ENCODE peak calls at places on chromosome 16, in ten cellular contexts. One of them, this sample, is unnamed.

GRCh38 chr16:80366023-80366422 is 174.8 kb upstream of the DYNLRB2 start:
- DNase-seq in tibial nerve: no peak
- DNase-seq in AG10803: no peak
- DNase-seq in Peyer's patch: no peak
- DNase-seq in A549: no peak
- DNase-seq in mammary epithelial cell: peak; percentile 36
- DNase-seq in sigmoid colon: no peak
- DNase-seq in HFFc6: no peak
- DNase-seq in mesothelial cell of epicardium: no peak
- DNase-seq in neural progenitor cell: no peak
- DNase-seq in this sample: no peak

GRCh38 chr16:80948886-80949502 is 57.7 kb downstream of the CMC2 start:
- DNase-seq in A549: peak; percentile 17
- DNase-seq in sigmoid colon: no peak
- DNase-seq in neural progenitor cell: peak; percentile 88
- DNase-seq in mesothelial cell of epicardium: no peak
- DNase-seq in AG10803: peak; percentile 47
- DNase-seq in Peyer's patch: peak; percentile 62
- DNase-seq in mammary epithelial cell: no peak
- DNase-seq in HFFc6: peak; percentile 29
- DNase-seq in tibial nerve: no peak
- DNase-seq in this sample: no peak

GRCh38 chr16:67164599-67165061 is at the start of gene HSF4:
- DNase-seq in AG10803: no peak
- DNase-seq in tibial nerve: no peak
- DNase-seq in mammary epithelial cell: no peak
- DNase-seq in A549: no peak
- DNase-seq in HFFc6: no peak
- DNase-seq in sigmoid colon: peak; percentile 85
- DNase-seq in neural progenitor cell: peak; percentile 56
- DNase-seq in mesothelial cell of epicardium: no peak
- DNase-seq in Peyer's patch: peak; percentile 80
- DNase-seq in this sample: no peak

GRCh38 chr16:10745856-10746255 is 2.2 kb downstream of the NUBP1 start:
- DNase-seq in Peyer's patch: no peak
- DNase-seq in HFFc6: no peak
- DNase-seq in neural progenitor cell: no peak
- DNase-seq in A549: no peak
- DNase-seq in sigmoid colon: peak; percentile 54
- DNase-seq in AG10803: no peak
- DNase-seq in tibial nerve: no peak
- DNase-seq in mammary epithelial cell: no peak
- DNase-seq in mesothelial cell of epicardium: no peak
- DNase-seq in this sample: no peak

GRCh38 chr16:65782537-65783290 is 583.8 kb upstream of the CDH5 start:
- DNase-seq in sigmoid colon: no peak
- DNase-seq in A549: no peak
- DNase-seq in neural progenitor cell: no peak
- DNase-seq in mesothelial cell of epicardium: no peak
- DNase-seq in Peyer's patch: no peak
- DNase-seq in HFFc6: peak; percentile 74
- DNase-seq in mammary epithelial cell: peak; percentile 68
- DNase-seq in tibial nerve: no peak
- DNase-seq in AG10803: peak; percentile 93
- DNase-seq in this sample: peak; percentile 63

GRCh38 chr16:89191033-89191900 is 9.1 kb downstream of the SLC22A31 start:
- DNase-seq in A549: no peak
- DNase-seq in Peyer's patch: no peak
- DNase-seq in AG10803: no peak
- DNase-seq in tibial nerve: no peak
- DNase-seq in sigmoid colon: no peak
- DNase-seq in HFFc6: no peak
- DNase-seq in mammary epithelial cell: no peak
- DNase-seq in mesothelial cell of epicardium: no peak
- DNase-seq in neural progenitor cell: peak; percentile 6
- DNase-seq in this sample: no peak

GRCh38 chr16:58508671-58509251 is 6.6 kb upstream of the SETD6 start:
- DNase-seq in mesothelial cell of epicardium: no peak
- DNase-seq in A549: no peak
- DNase-seq in HFFc6: no peak
- DNase-seq in sigmoid colon: peak; percentile 59
- DNase-seq in AG10803: no peak
- DNase-seq in tibial nerve: no peak
- DNase-seq in Peyer's patch: peak; percentile 36
- DNase-seq in neural progenitor cell: no peak
- DNase-seq in mammary epithelial cell: no peak
- DNase-seq in this sample: peak; percentile 76

GRCh38 chr16:59543641-59544040 is 809.5 kb upstream of the GOT2 start:
- DNase-seq in neural progenitor cell: no peak
- DNase-seq in sigmoid colon: no peak
- DNase-seq in mesothelial cell of epicardium: no peak
- DNase-seq in AG10803: peak; percentile 54
- DNase-seq in Peyer's patch: no peak
- DNase-seq in tibial nerve: no peak
- DNase-seq in HFFc6: peak; percentile 43
- DNase-seq in mammary epithelial cell: peak; percentile 85
- DNase-seq in A549: no peak
- DNase-seq in this sample: no peak

GRCh38 chr16:89050119-89050867 is 43.4 kb upstream of the ACSF3 start:
- DNase-seq in Peyer's patch: no peak
- DNase-seq in HFFc6: no peak
- DNase-seq in mammary epithelial cell: no peak
- DNase-seq in sigmoid colon: no peak
- DNase-seq in neural progenitor cell: no peak
- DNase-seq in mesothelial cell of epicardium: no peak
- DNase-seq in tibial nerve: no peak
- DNase-seq in A549: no peak
- DNase-seq in AG10803: no peak
- DNase-seq in this sample: no peak

GRCh38 chr16:64695684-64696083 is 426.2 kb downstream of the CDH11 start:
- DNase-seq in neural progenitor cell: no peak
- DNase-seq in sigmoid colon: no peak
- DNase-seq in Peyer's patch: no peak
- DNase-seq in tibial nerve: no peak
- DNase-seq in A549: no peak
- DNase-seq in mammary epithelial cell: no peak
- DNase-seq in HFFc6: peak; percentile 3
- DNase-seq in mesothelial cell of epicardium: no peak
- DNase-seq in AG10803: peak; percentile 58
- DNase-seq in this sample: no peak

GRCh38 chr16:58755989-58756649 is 22.0 kb upstream of the GOT2 start:
- DNase-seq in Peyer's patch: peak; percentile 92
- DNase-seq in mesothelial cell of epicardium: peak; percentile 64
- DNase-seq in tibial nerve: peak; percentile 22
- DNase-seq in sigmoid colon: peak; percentile 71
- DNase-seq in mammary epithelial cell: peak; percentile 58
- DNase-seq in neural progenitor cell: peak; percentile 91
- DNase-seq in AG10803: peak; percentile 64
- DNase-seq in A549: peak; percentile 81
- DNase-seq in HFFc6: peak; percentile 34
- DNase-seq in this sample: no peak

GRCh38 chr16:50977064-50977621 is 173.9 kb downstream of the SALL1 start:
- DNase-seq in A549: no peak
- DNase-seq in sigmoid colon: no peak
- DNase-seq in neural progenitor cell: peak; percentile 6
- DNase-seq in mesothelial cell of epicardium: no peak
- DNase-seq in AG10803: no peak
- DNase-seq in mammary epithelial cell: no peak
- DNase-seq in tibial nerve: no peak
- DNase-seq in Peyer's patch: no peak
- DNase-seq in HFFc6: no peak
- DNase-seq in this sample: no peak

GRCh38 chr16:49514391-49514980 is 140.9 kb downstream of the C16orf78 start:
- DNase-seq in AG10803: no peak
- DNase-seq in mesothelial cell of epicardium: no peak
- DNase-seq in HFFc6: no peak
- DNase-seq in Peyer's patch: no peak
- DNase-seq in tibial nerve: no peak
- DNase-seq in sigmoid colon: no peak
- DNase-seq in A549: no peak
- DNase-seq in neural progenitor cell: peak; percentile 58
- DNase-seq in mammary epithelial cell: no peak
- DNase-seq in this sample: no peak

GRCh38 chr16:86762035-86762550 is 183.7 kb downstream of the FOXL1 start:
- DNase-seq in tibial nerve: no peak
- DNase-seq in Peyer's patch: peak; percentile 14
- DNase-seq in mesothelial cell of epicardium: no peak
- DNase-seq in sigmoid colon: peak; percentile 6
- DNase-seq in mammary epithelial cell: no peak
- DNase-seq in A549: no peak
- DNase-seq in neural progenitor cell: no peak
- DNase-seq in HFFc6: no peak
- DNase-seq in AG10803: no peak
- DNase-seq in this sample: no peak

GRCh38 chr16:68843482-68844210 is at the start of gene TANGO6:
- DNase-seq in AG10803: peak; percentile 74
- DNase-seq in neural progenitor cell: peak; percentile 92
- DNase-seq in mammary epithelial cell: peak; percentile 64
- DNase-seq in sigmoid colon: peak; percentile 91
- DNase-seq in HFFc6: peak; percentile 65
- DNase-seq in Peyer's patch: peak; percentile 94
- DNase-seq in A549: peak; percentile 85
- DNase-seq in tibial nerve: peak; percentile 68
- DNase-seq in mesothelial cell of epicardium: peak; percentile 84
- DNase-seq in this sample: peak; percentile 93
- TF ChIP-seq CTCF in AG10803: peak; percentile 33
- TF ChIP-seq CTCF in neural progenitor cell: peak; percentile 65
- TF ChIP-seq CTCF in mammary epithelial cell: no peak
- TF ChIP-seq CTCF in sigmoid colon: no peak
- TF ChIP-seq CTCF in HFFc6: peak; percentile 53
- TF ChIP-seq CTCF in Peyer's patch: no peak
- TF ChIP-seq CTCF in A549: peak; percentile 47
- TF ChIP-seq CTCF in tibial nerve: no peak
- TF ChIP-seq CTCF in mesothelial cell of epicardium: peak; percentile 23
- TF ChIP-seq CTCF in this sample: peak; percentile 55

DNA sequence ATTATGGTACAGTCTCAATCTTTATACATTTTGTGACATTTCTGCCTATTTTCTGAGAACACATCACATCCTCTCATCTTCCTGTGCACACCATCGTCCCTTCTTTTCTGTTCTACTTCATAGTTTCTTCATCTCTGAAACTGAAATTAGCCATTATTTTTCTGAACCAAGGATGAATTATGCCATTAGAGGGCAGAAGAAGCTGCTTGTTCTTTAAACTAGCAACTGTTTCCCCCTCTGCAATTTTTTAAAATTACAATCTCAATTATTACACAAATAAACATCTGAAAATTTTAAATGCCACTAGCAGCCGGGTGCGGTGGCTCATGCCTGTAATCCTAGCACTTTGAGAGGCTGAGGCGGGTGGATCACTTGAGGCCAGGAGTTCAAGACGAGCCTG is 41.3 kb downstream of the RBBP6 start:
- DNase-seq in Peyer's patch: no peak
- DNase-seq in mammary epithelial cell: peak; percentile 6
- DNase-seq in sigmoid colon: no peak
- DNase-seq in neural progenitor cell: no peak
- DNase-seq in HFFc6: peak; percentile 50
- DNase-seq in mesothelial cell of epicardium: no peak
- DNase-seq in AG10803: peak; percentile 54
- DNase-seq in tibial nerve: no peak
- DNase-seq in A549: peak; percentile 37
- DNase-seq in this sample: no peak
- TF ChIP-seq CTCF in Peyer's patch: no peak
- TF ChIP-seq CTCF in mammary epithelial cell: peak; percentile 15
- TF ChIP-seq CTCF in sigmoid colon: no peak
- TF ChIP-seq CTCF in neural progenitor cell: peak; percentile 16
- TF ChIP-seq CTCF in HFFc6: peak; percentile 72
- TF ChIP-seq CTCF in mesothelial cell of epicardium: no peak
- TF ChIP-seq CTCF in AG10803: peak; percentile 64
- TF ChIP-seq CTCF in tibial nerve: no peak
- TF ChIP-seq CTCF in A549: peak; percentile 61
- TF ChIP-seq CTCF in this sample: peak; percentile 69

GRCh38 chr16:61435356-61435755 is 600.9 kb downstream of the CDH8 start:
- DNase-seq in Peyer's patch: no peak
- DNase-seq in tibial nerve: no peak
- DNase-seq in sigmoid colon: no peak
- DNase-seq in mesothelial cell of epicardium: no peak
- DNase-seq in AG10803: no peak
- DNase-seq in A549: no peak
- DNase-seq in mammary epithelial cell: no peak
- DNase-seq in neural progenitor cell: no peak
- DNase-seq in HFFc6: no peak
- DNase-seq in this sample: no peak

DNA sequence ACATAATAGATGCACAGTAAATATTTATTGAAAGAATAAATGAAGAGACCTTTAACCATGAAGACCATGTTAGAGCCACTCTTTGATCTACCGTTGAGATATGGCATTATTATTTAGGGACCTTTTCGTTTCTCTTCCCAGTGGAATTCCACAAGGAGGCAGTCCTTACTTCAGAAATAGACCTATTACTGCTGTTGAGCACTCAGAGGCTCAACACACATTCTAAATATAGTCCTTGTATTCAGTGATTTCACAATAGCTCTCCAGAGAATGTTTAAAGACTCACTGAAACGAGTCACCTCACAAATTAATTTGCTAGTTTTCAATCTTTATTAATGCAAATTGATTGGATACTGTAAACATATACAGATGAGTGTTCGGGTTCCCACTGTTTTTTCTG is 603.8 kb downstream of the CDH8 start:
- DNase-seq in mammary epithelial cell: no peak
- DNase-seq in AG10803: peak; percentile 2
- DNase-seq in tibial nerve: no peak
- DNase-seq in HFFc6: no peak
- DNase-seq in sigmoid colon: no peak
- DNase-seq in mesothelial cell of epicardium: no peak
- DNase-seq in neural progenitor cell: peak; percentile 16
- DNase-seq in Peyer's patch: no peak
- DNase-seq in A549: no peak
- DNase-seq in this sample: no peak
- TF ChIP-seq CTCF in mammary epithelial cell: no peak
- TF ChIP-seq CTCF in AG10803: no peak
- TF ChIP-seq CTCF in tibial nerve: no peak
- TF ChIP-seq CTCF in HFFc6: no peak
- TF ChIP-seq CTCF in sigmoid colon: no peak
- TF ChIP-seq CTCF in mesothelial cell of epicardium: no peak
- TF ChIP-seq CTCF in neural progenitor cell: peak; percentile 34
- TF ChIP-seq CTCF in Peyer's patch: no peak
- TF ChIP-seq CTCF in A549: no peak
- TF ChIP-seq CTCF in this sample: peak; percentile 40

DNA sequence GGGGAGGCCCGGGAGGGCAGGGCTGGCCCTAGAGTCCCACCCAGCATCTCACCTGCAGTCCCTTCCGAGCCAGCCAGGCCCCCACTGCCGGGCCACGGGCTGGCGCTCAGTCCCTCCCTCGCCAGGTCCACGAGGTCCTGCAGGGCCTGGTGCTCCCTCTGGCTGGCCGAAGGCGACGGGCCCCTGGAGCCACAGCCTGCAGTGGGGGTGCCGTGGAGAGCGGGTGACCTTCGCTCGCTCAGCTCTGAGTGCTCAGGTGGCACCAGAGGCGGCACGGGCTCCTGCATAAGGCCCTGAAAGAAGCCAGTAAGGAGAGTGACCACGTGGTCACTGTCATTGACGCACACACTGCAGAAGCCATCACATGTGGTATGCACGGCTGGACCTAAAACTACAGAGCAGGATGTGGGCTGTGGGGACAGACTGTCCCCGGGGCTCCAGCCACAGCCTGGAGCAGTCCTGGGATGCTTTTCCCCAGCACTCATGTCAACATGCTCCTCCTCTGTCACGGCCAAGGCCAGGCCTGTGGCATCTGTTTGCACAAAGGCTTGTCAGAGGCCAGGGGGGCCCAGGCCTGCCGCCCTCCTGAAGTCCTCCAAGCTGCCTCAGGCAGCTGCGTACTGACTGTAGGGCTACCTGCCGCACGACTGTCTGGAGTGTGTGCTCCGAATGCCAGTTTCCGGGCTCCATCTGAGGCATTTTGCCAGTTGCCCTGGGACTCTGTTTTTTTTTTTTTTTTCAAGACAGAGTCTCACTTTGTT is 15.1 kb downstream of the SLX4 start:
- DNase-seq in neural progenitor cell: no peak
- DNase-seq in tibial nerve: no peak
- DNase-seq in Peyer's patch: no peak
- DNase-seq in mammary epithelial cell: no peak
- DNase-seq in sigmoid colon: no peak
- DNase-seq in A549: no peak
- DNase-seq in mesothelial cell of epicardium: no peak
- DNase-seq in HFFc6: no peak
- DNase-seq in AG10803: no peak
- DNase-seq in this sample: no peak
- TF ChIP-seq CTCF in neural progenitor cell: no peak
- TF ChIP-seq CTCF in tibial nerve: no peak
- TF ChIP-seq CTCF in Peyer's patch: no peak
- TF ChIP-seq CTCF in mammary epithelial cell: no peak
- TF ChIP-seq CTCF in sigmoid colon: no peak
- TF ChIP-seq CTCF in A549: no peak
- TF ChIP-seq CTCF in mesothelial cell of epicardium: no peak
- TF ChIP-seq CTCF in HFFc6: no peak
- TF ChIP-seq CTCF in AG10803: no peak
- TF ChIP-seq CTCF in this sample: no peak

This sample was measured in osteocyte.